ENCODE peak calls at places on chromosomes 4 and X, in eight cellular contexts. One of them, this sample, is unnamed.

GRCh38 chr4:48778431-48779094 is 1.5 kb downstream of the FRYL start:
- DNase-seq in SJSA1: no peak
- DNase-seq in suprapubic skin: no peak
- DNase-seq in colonic mucosa: no peak
- DNase-seq in psoas muscle: no peak
- DNase-seq in caudate nucleus: no peak
- DNase-seq in CD8-positive, alpha-beta memory T cell: no peak
- DNase-seq in mesenchymal stem cell: peak
- DNase-seq in this sample: peak

GRCh38 chr4:138673053-138673452 is 342.5 kb upstream of the NOCT start:
- DNase-seq in SJSA1: no peak
- DNase-seq in suprapubic skin: no peak
- DNase-seq in colonic mucosa: no peak
- DNase-seq in psoas muscle: no peak
- DNase-seq in caudate nucleus: no peak
- DNase-seq in CD8-positive, alpha-beta memory T cell: no peak
- DNase-seq in mesenchymal stem cell: peak
- DNase-seq in this sample: no peak

GRCh38 chrX:71096702-71097032 is 1.0 kb downstream of the FOXO4 start:
- DNase-seq in SJSA1: no peak
- DNase-seq in suprapubic skin: no peak
- DNase-seq in colonic mucosa: no peak
- DNase-seq in psoas muscle: no peak
- DNase-seq in caudate nucleus: no peak
- DNase-seq in CD8-positive, alpha-beta memory T cell: no peak
- DNase-seq in mesenchymal stem cell: no peak
- DNase-seq in this sample: no peak

GRCh38 chrX:24395775-24396174 is 35.3 kb downstream of the SUPT20HL1 start:
- DNase-seq in SJSA1: no peak
- DNase-seq in suprapubic skin: no peak
- DNase-seq in colonic mucosa: peak
- DNase-seq in psoas muscle: no peak
- DNase-seq in caudate nucleus: peak
- DNase-seq in CD8-positive, alpha-beta memory T cell: peak
- DNase-seq in mesenchymal stem cell: peak
- DNase-seq in this sample: peak

GRCh38 chr4:119682080-119682479 is 53.5 kb upstream of the PDE5A start:
- DNase-seq in SJSA1: no peak
- DNase-seq in suprapubic skin: no peak
- DNase-seq in colonic mucosa: no peak
- DNase-seq in psoas muscle: no peak
- DNase-seq in caudate nucleus: no peak
- DNase-seq in CD8-positive, alpha-beta memory T cell: no peak
- DNase-seq in mesenchymal stem cell: no peak
- DNase-seq in this sample: no peak

GRCh38 chr4:181613210-181613609 is 630.0 kb upstream of the TENM3 start:
- DNase-seq in SJSA1: no peak
- DNase-seq in suprapubic skin: no peak
- DNase-seq in colonic mucosa: no peak
- DNase-seq in psoas muscle: no peak
- DNase-seq in caudate nucleus: no peak
- DNase-seq in CD8-positive, alpha-beta memory T cell: no peak
- DNase-seq in mesenchymal stem cell: no peak
- DNase-seq in this sample: no peak

GRCh38 chr4:107740381-107740780 is 20.3 kb upstream of the PAPSS1 start:
- DNase-seq in SJSA1: no peak
- DNase-seq in suprapubic skin: no peak
- DNase-seq in colonic mucosa: no peak
- DNase-seq in psoas muscle: no peak
- DNase-seq in caudate nucleus: no peak
- DNase-seq in CD8-positive, alpha-beta memory T cell: no peak
- DNase-seq in mesenchymal stem cell: peak
- DNase-seq in this sample: no peak

GRCh38 chr4:185709802-185710486 is 102.0 kb downstream of the SORBS2 start:
- DNase-seq in SJSA1: no peak
- DNase-seq in suprapubic skin: no peak
- DNase-seq in colonic mucosa: no peak
- DNase-seq in psoas muscle: no peak
- DNase-seq in caudate nucleus: no peak
- DNase-seq in CD8-positive, alpha-beta memory T cell: no peak
- DNase-seq in mesenchymal stem cell: no peak
- DNase-seq in this sample: no peak

GRCh38 chr4:155017426-155017825 is 191.0 kb upstream of the NPY2R start:
- DNase-seq in SJSA1: no peak
- DNase-seq in suprapubic skin: no peak
- DNase-seq in colonic mucosa: no peak
- DNase-seq in psoas muscle: no peak
- DNase-seq in caudate nucleus: no peak
- DNase-seq in CD8-positive, alpha-beta memory T cell: no peak
- DNase-seq in mesenchymal stem cell: no peak
- DNase-seq in this sample: no peak

GRCh38 chrX:10597871-10598270 is 22.5 kb downstream of the MID1 start:
- DNase-seq in SJSA1: peak
- DNase-seq in suprapubic skin: no peak
- DNase-seq in colonic mucosa: peak
- DNase-seq in psoas muscle: no peak
- DNase-seq in caudate nucleus: no peak
- DNase-seq in CD8-positive, alpha-beta memory T cell: no peak
- DNase-seq in mesenchymal stem cell: no peak
- DNase-seq in this sample: no peak

GRCh38 chrX:44621088-44621487 is 78.4 kb upstream of the FUNDC1 start:
- DNase-seq in SJSA1: no peak
- DNase-seq in suprapubic skin: no peak
- DNase-seq in colonic mucosa: peak
- DNase-seq in psoas muscle: no peak
- DNase-seq in caudate nucleus: no peak
- DNase-seq in CD8-positive, alpha-beta memory T cell: no peak
- DNase-seq in mesenchymal stem cell: no peak
- DNase-seq in this sample: no peak

GRCh38 chr4:22573198-22573597 is 57.3 kb upstream of the ADGRA3 start:
- DNase-seq in SJSA1: no peak
- DNase-seq in suprapubic skin: no peak
- DNase-seq in colonic mucosa: peak
- DNase-seq in psoas muscle: peak
- DNase-seq in caudate nucleus: peak
- DNase-seq in CD8-positive, alpha-beta memory T cell: no peak
- DNase-seq in mesenchymal stem cell: no peak
- DNase-seq in this sample: no peak

GRCh38 chrX:39752820-39753219 is 344.9 kb downstream of the BCOR start:
- DNase-seq in SJSA1: no peak
- DNase-seq in suprapubic skin: no peak
- DNase-seq in colonic mucosa: peak
- DNase-seq in psoas muscle: no peak
- DNase-seq in caudate nucleus: peak
- DNase-seq in CD8-positive, alpha-beta memory T cell: no peak
- DNase-seq in mesenchymal stem cell: peak
- DNase-seq in this sample: no peak

GRCh38 chr4:108350332-108350731 is 181.6 kb upstream of the LEF1 start:
- DNase-seq in SJSA1: no peak
- DNase-seq in suprapubic skin: no peak
- DNase-seq in colonic mucosa: no peak
- DNase-seq in psoas muscle: no peak
- DNase-seq in caudate nucleus: no peak
- DNase-seq in CD8-positive, alpha-beta memory T cell: no peak
- DNase-seq in mesenchymal stem cell: no peak
- DNase-seq in this sample: no peak

GRCh38 chrX:11908371-11908770 is 150.3 kb downstream of the MSL3 start:
- DNase-seq in SJSA1: no peak
- DNase-seq in suprapubic skin: no peak
- DNase-seq in colonic mucosa: no peak
- DNase-seq in psoas muscle: no peak
- DNase-seq in caudate nucleus: no peak
- DNase-seq in CD8-positive, alpha-beta memory T cell: peak
- DNase-seq in mesenchymal stem cell: no peak
- DNase-seq in this sample: peak

GRCh38 chr4:100177855-100178254 is 12.4 kb downstream of the DDIT4L start:
- DNase-seq in SJSA1: no peak
- DNase-seq in suprapubic skin: no peak
- DNase-seq in colonic mucosa: no peak
- DNase-seq in psoas muscle: no peak
- DNase-seq in caudate nucleus: no peak
- DNase-seq in CD8-positive, alpha-beta memory T cell: no peak
- DNase-seq in mesenchymal stem cell: no peak
- DNase-seq in this sample: no peak

DNA sequence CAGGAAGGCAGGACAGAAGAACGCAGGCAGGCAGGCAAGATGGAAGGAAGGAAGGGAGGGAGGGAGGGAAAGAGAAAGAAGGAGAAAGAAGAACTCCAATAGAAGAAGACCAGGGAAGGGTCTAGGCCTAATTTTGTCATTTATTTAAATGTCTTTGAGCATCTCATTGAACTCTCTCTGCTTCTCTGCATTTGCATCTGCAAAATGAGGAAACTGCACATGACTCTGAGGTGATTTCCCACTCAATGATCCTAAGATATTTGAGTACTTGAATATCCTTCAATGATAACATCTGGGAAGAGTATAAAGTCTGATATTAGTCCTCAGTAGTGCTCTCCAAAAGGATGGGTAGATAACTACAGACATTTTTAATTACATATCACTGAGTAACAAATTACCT is 33.1 kb upstream of the RBPJ start:
- DNase-seq in SJSA1: no peak
- DNase-seq in suprapubic skin: no peak
- DNase-seq in colonic mucosa: no peak
- DNase-seq in psoas muscle: no peak
- DNase-seq in caudate nucleus: no peak
- DNase-seq in CD8-positive, alpha-beta memory T cell: no peak
- DNase-seq in mesenchymal stem cell: no peak
- DNase-seq in this sample: no peak
- H3K27ac ChIP-seq in SJSA1: peak
- H3K27ac ChIP-seq in suprapubic skin: peak
- H3K27ac ChIP-seq in colonic mucosa: no peak
- H3K27ac ChIP-seq in psoas muscle: no peak
- H3K27ac ChIP-seq in caudate nucleus: no peak
- H3K27ac ChIP-seq in CD8-positive, alpha-beta memory T cell: no peak
- H3K27ac ChIP-seq in mesenchymal stem cell: no peak
- H3K27ac ChIP-seq in this sample: no peak

GRCh38 chrX:17415242-17415815 is 40.3 kb downstream of the NHS start:
- DNase-seq in SJSA1: no peak
- DNase-seq in suprapubic skin: no peak
- DNase-seq in colonic mucosa: no peak
- DNase-seq in psoas muscle: no peak
- DNase-seq in caudate nucleus: no peak
- DNase-seq in CD8-positive, alpha-beta memory T cell: no peak
- DNase-seq in mesenchymal stem cell: no peak
- DNase-seq in this sample: no peak

GRCh38 chrX:17414839-17415238 is 39.8 kb downstream of the NHS start:
- DNase-seq in SJSA1: peak
- DNase-seq in suprapubic skin: peak
- DNase-seq in colonic mucosa: peak
- DNase-seq in psoas muscle: peak
- DNase-seq in caudate nucleus: no peak
- DNase-seq in CD8-positive, alpha-beta memory T cell: no peak
- DNase-seq in mesenchymal stem cell: no peak
- DNase-seq in this sample: no peak

GRCh38 chrX:17412692-17413091 is 37.7 kb downstream of the NHS start:
- DNase-seq in SJSA1: no peak
- DNase-seq in suprapubic skin: no peak
- DNase-seq in colonic mucosa: no peak
- DNase-seq in psoas muscle: no peak
- DNase-seq in caudate nucleus: no peak
- DNase-seq in CD8-positive, alpha-beta memory T cell: no peak
- DNase-seq in mesenchymal stem cell: peak
- DNase-seq in this sample: no peak

GRCh38 chrX:17413228-17413627 is 38.2 kb downstream of the NHS start:
- DNase-seq in SJSA1: no peak
- DNase-seq in suprapubic skin: no peak
- DNase-seq in colonic mucosa: no peak
- DNase-seq in psoas muscle: no peak
- DNase-seq in caudate nucleus: no peak
- DNase-seq in CD8-positive, alpha-beta memory T cell: no peak
- DNase-seq in mesenchymal stem cell: peak
- DNase-seq in this sample: no peak

DNA sequence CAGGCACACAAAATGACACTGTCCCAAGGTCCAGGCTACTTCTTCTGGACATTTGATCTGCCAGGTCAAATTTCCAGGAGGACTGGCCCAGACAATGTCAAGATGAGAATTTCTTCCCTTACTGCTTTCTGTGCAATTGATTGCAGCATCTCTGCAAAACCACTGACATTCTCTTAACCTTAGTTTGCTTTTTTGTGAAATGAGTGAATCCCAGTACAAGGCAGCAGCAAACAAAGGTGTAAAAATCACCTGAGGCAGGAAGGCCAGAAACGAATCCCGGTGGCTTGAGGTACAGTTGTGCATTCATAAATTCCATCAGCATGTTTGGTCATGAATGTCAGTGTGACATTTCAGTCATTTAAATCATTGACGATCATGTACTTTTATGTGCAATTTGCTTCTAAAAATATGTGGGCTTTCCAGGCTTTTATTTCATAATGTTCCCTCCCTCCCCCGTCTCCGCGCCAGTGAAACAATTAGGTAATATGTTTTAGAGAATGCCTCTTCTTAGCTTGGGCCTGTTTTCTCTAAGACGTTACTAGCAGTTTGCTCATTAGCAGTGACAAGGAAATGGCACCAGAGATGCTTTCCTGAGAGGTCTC is 39.2 kb downstream of the NHS start:
- DNase-seq in SJSA1: no peak
- DNase-seq in suprapubic skin: no peak
- DNase-seq in colonic mucosa: no peak
- DNase-seq in psoas muscle: no peak
- DNase-seq in caudate nucleus: no peak
- DNase-seq in CD8-positive, alpha-beta memory T cell: no peak
- DNase-seq in mesenchymal stem cell: no peak
- DNase-seq in this sample: no peak
- H3K27ac ChIP-seq in SJSA1: no peak
- H3K27ac ChIP-seq in suprapubic skin: peak
- H3K27ac ChIP-seq in colonic mucosa: no peak
- H3K27ac ChIP-seq in psoas muscle: no peak
- H3K27ac ChIP-seq in caudate nucleus: no peak
- H3K27ac ChIP-seq in CD8-positive, alpha-beta memory T cell: no peak
- H3K27ac ChIP-seq in mesenchymal stem cell: peak
- H3K27ac ChIP-seq in this sample: no peak

DNA sequence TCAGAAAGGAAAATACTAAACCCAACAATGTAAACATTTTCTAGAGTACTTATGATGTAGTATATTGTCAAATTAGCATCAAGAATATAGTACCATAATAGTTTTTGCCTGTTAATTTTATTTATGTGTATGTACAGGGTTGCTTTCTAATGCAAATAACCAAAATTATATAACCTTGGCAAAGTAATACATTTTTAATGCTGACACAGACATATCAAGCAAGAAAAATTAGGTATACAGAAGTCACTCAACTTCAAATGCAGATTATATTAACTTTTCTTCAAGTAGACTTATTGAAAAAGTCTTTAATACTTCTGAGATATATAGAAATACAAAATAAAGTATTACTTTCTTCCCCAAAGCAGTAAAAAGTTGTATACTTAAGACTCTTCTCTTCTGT is 44.3 kb downstream of the MAPK10 start:
- DNase-seq in SJSA1: no peak
- DNase-seq in suprapubic skin: no peak
- DNase-seq in colonic mucosa: no peak
- DNase-seq in psoas muscle: no peak
- DNase-seq in caudate nucleus: no peak
- DNase-seq in CD8-positive, alpha-beta memory T cell: no peak
- DNase-seq in mesenchymal stem cell: no peak
- DNase-seq in this sample: no peak
- H3K27ac ChIP-seq in SJSA1: no peak
- H3K27ac ChIP-seq in suprapubic skin: no peak
- H3K27ac ChIP-seq in colonic mucosa: no peak
- H3K27ac ChIP-seq in psoas muscle: no peak
- H3K27ac ChIP-seq in caudate nucleus: no peak
- H3K27ac ChIP-seq in CD8-positive, alpha-beta memory T cell: no peak
- H3K27ac ChIP-seq in mesenchymal stem cell: no peak
- H3K27ac ChIP-seq in this sample: no peak

GRCh38 chr4:76665139-76665538 is 230.1 kb downstream of the SHROOM3 start:
- DNase-seq in SJSA1: no peak
- DNase-seq in suprapubic skin: no peak
- DNase-seq in colonic mucosa: peak
- DNase-seq in psoas muscle: no peak
- DNase-seq in caudate nucleus: no peak
- DNase-seq in CD8-positive, alpha-beta memory T cell: no peak
- DNase-seq in mesenchymal stem cell: no peak
- DNase-seq in this sample: no peak
- H3K27ac ChIP-seq in SJSA1: no peak
- H3K27ac ChIP-seq in suprapubic skin: no peak
- H3K27ac ChIP-seq in colonic mucosa: peak
- H3K27ac ChIP-seq in psoas muscle: no peak
- H3K27ac ChIP-seq in caudate nucleus: no peak
- H3K27ac ChIP-seq in CD8-positive, alpha-beta memory T cell: no peak
- H3K27ac ChIP-seq in mesenchymal stem cell: no peak
- H3K27ac ChIP-seq in this sample: no peak